ENCODE peak calls at places on chromosome 11, in seven cellular contexts. E is Caco-2, T is heart right ventricle, F is choroid plexus epithelial cell, R is body of pancreas, O is foreskin fibroblast, D is A549. L is an unnamed sample.
A peak's percentile ranks its signal among the peaks of the same experiment; 100 is the strongest.

GRCh38 chr11:16891964-16892363 is 122.2 kb downstream of the PLEKHA7 start:
- DNase-seq in E (no peak), T (no peak), F (peak; percentile 44), R (no peak), O (peak; percentile 50), D (no peak), L (no peak)

GRCh38 chr11:118621071-118621815 is 13.8 kb downstream of the PHLDB1 start:
- DNase-seq in E (peak; percentile 97), T (peak; percentile 93), F (peak; percentile 90), R (peak; percentile 71), O (peak; percentile 87), D (no peak), L (peak; percentile 91)

GRCh38 chr11:18578975-18579598 is 9.4 kb downstream of the UEVLD start:
- DNase-seq in E (peak; percentile 88), T (no peak), F (no peak), R (no peak), O (no peak), D (peak; percentile 84), L (no peak)

GRCh38 chr11:33478111-33478573 is 221.0 kb downstream of the HIPK3 start:
- DNase-seq in E (no peak), T (no peak), F (peak; percentile 50), R (no peak), O (no peak), D (no peak), L (peak; percentile 63)

GRCh38 chr11:72015511-72016061 is 16.9 kb downstream of the IL18BP start:
- DNase-seq in E (peak; percentile 76), T (no peak), F (peak; percentile 65), R (no peak), O (no peak), D (peak; percentile 49), L (no peak)

GRCh38 chr11:61567286-61568061 is 13.4 kb downstream of the SYT7 start:
- DNase-seq in E (peak; percentile 86), T (peak; percentile 82), F (peak; percentile 80), R (peak; percentile 71), O (peak; percentile 60), D (peak; percentile 87), L (no peak)

GRCh38 chr11:12827929-12828812 is 153.9 kb downstream of the TEAD1 start:
- DNase-seq in E (peak; percentile 53), T (peak; percentile 31), F (peak; percentile 86), R (peak; percentile 68), O (no peak), D (peak; percentile 59), L (peak; percentile 65)

GRCh38 chr11:45847908-45848316 is 637 bp downstream of the CRY2 start:
- DNase-seq in E (peak; percentile 72), T (peak; percentile 49), F (peak; percentile 76), R (peak; percentile 58), O (peak; percentile 39), D (peak; percentile 42), L (peak; percentile 52)

GRCh38 chr11:61058583-61059259 is 43.6 kb upstream of the CD5 start:
- DNase-seq in E (peak; percentile 9), T (no peak), F (no peak), R (no peak), O (no peak), D (no peak), L (no peak)

GRCh38 chr11:75797116-75797515 is 17.9 kb upstream of the UVRAG start:
- DNase-seq in E (no peak), T (no peak), F (no peak), R (no peak), O (no peak), D (no peak), L (no peak)

GRCh38 chr11:32002311-32002710 is 88.6 kb upstream of the RCN1 start:
- DNase-seq in E (no peak), T (no peak), F (no peak), R (no peak), O (no peak), D (no peak), L (no peak)

GRCh38 chr11:31997955-31998354 is 92.9 kb upstream of the RCN1 start:
- DNase-seq in E (no peak), T (no peak), F (peak; percentile 11), R (no peak), O (no peak), D (peak; percentile 9), L (no peak)

GRCh38 chr11:31995525-31996123 is 95.2 kb upstream of the RCN1 start:
- DNase-seq in E (no peak), T (no peak), F (peak; percentile 50), R (no peak), O (no peak), D (peak; percentile 1), L (no peak)

GRCh38 chr11:31995031-31995430 is 95.8 kb upstream of the RCN1 start:
- DNase-seq in E (no peak), T (no peak), F (no peak), R (no peak), O (no peak), D (no peak), L (no peak)

GRCh38 chr11:31996159-31996881 is 94.6 kb upstream of the RCN1 start:
- DNase-seq in E (no peak), T (no peak), F (no peak), R (no peak), O (no peak), D (no peak), L (no peak)
- H3K4me3 ChIP-seq in E (no peak overlapping the region), T (no peak overlapping the region), F (no peak overlapping the region), R (no peak overlapping the region), O (no peak overlapping the region), D (no peak overlapping the region), L (no peak overlapping the region)

GRCh38 chr11:101880208-101880607 is 34.6 kb upstream of the CEP126 start:
- DNase-seq in E (peak; percentile 42), T (no peak), F (peak; percentile 91), R (peak; percentile 12), O (peak; percentile 45), D (peak; percentile 81), L (no peak)
- TF ChIP-seq CTCF in E (peak; percentile 66), T (no peak), F (peak; percentile 71), R (no peak), O (peak; percentile 38), D (peak; percentile 48), L (no peak)

GRCh38 chr11:31246451-31247165 is 122.9 kb downstream of the DCDC1 start:
- DNase-seq in E (no peak), T (peak; percentile 11), F (peak; percentile 41), R (peak; percentile 20), O (no peak), D (no peak), L (no peak)

GRCh38 chr11:31254411-31254810 is 115.1 kb downstream of the DCDC1 start:
- DNase-seq in E (no peak), T (no peak), F (peak; percentile 21), R (no peak), O (no peak), D (no peak), L (no peak)

GRCh38 chr11:31248768-31249167 is 120.8 kb downstream of the DCDC1 start:
- DNase-seq in E (no peak), T (no peak), F (no peak), R (no peak), O (no peak), D (no peak), L (no peak)
- H3K4me3 ChIP-seq in E (no peak overlapping the region), T (no peak overlapping the region), F (no peak overlapping the region), R (no peak overlapping the region), O (no peak overlapping the region), D (no peak overlapping the region), L (no peak overlapping the region)

GRCh38 chr11:74397531-74398243 is 546 bp downstream of the PGM2L1 start:
- DNase-seq in E (no peak), T (no peak), F (peak; percentile 43), R (peak; percentile 55), O (no peak), D (peak; percentile 72), L (peak; percentile 52)
- TF ChIP-seq CTCF in E (no peak), T (no peak), F (peak; percentile 27), R (no peak), O (peak; percentile 8), D (no peak), L (no peak)

L was measured in dorsolateral prefrontal cortex.